ENCODE peak calls at places on chromosomes 5 and 9, in five cellular contexts. W, S, O, Y and L are unnamed samples.

GRCh38 chr5:171579849-171580505 is 160.5 kb downstream of the FGF18 start:
- DNase-seq in W (no peak), O (no peak), Y (no peak), S (no peak), L (no peak)

GRCh38 chr5:54443264-54443663 is 12.2 kb upstream of the HSPB3 start:
- DNase-seq in O (no peak), S (no peak), Y (no peak), W (peak), L (no peak)

GRCh38 chr9:31597977-31598376 is 786.5 kb upstream of the ACO1 start:
- DNase-seq in O (no peak), S (no peak), Y (no peak), W (no peak), L (no peak)

GRCh38 chr5:124513216-124513615 is 233.2 kb downstream of the ZNF608 start:
- DNase-seq in Y (no peak), W (no peak), S (no peak), O (no peak), L (no peak)

GRCh38 chr9:35341585-35341984 is 148.3 kb upstream of the RUSC2 start:
- DNase-seq in O (peak), S (peak), Y (peak), W (peak), L (peak)

GRCh38 chr5:132747693-132748440 is 641 bp downstream of the CCNI2 start:
- DNase-seq in W (no peak), S (no peak), O (no peak), Y (no peak), L (no peak)

GRCh38 chr5:9608093-9608492 is 22.1 kb downstream of the TAS2R1 start:
- DNase-seq in W (no peak), S (no peak), Y (no peak), O (no peak), L (no peak)

GRCh38 chr5:37190592-37190991 is 58.6 kb downstream of the CPLANE1 start:
- DNase-seq in Y (no peak), O (no peak), S (no peak), W (no peak), L (no peak)

GRCh38 chr5:65750938-65751337 is 28.9 kb downstream of the NLN start:
- DNase-seq in O (no peak), W (no peak), Y (no peak), S (no peak), L (no peak)

GRCh38 chr9:92315456-92315855 is 9.7 kb downstream of the NOL8 start:
- DNase-seq in W (no peak), O (no peak), Y (no peak), S (no peak), L (no peak)

GRCh38 chr5:135829681-135830383 is 4.6 kb upstream of the SLC25A48 start:
- DNase-seq in S (no peak), O (peak), W (peak), Y (peak), L (peak)

GRCh38 chr5:65041296-65042158 is 272.8 kb downstream of the CWC27 start:
- DNase-seq in Y (no peak), O (no peak), S (no peak), W (no peak), L (no peak)

GRCh38 chr5:120919017-120919416 is 454.9 kb downstream of the PRR16 start:
- DNase-seq in W (no peak), O (no peak), Y (no peak), S (no peak), L (no peak)

GRCh38 chr9:117825609-117826347 is 121.6 kb downstream of the TLR4 start:
- DNase-seq in S (no peak), W (no peak), O (no peak), Y (no peak), L (no peak)

GRCh38 chr5:57745029-57745428 is 262.4 kb upstream of the ACTBL2 start:
- DNase-seq in O (no peak), W (no peak), Y (no peak), S (no peak), L (no peak)

GRCh38 chr5:140341591-140341990 is 4.8 kb downstream of the HBEGF start:
- DNase-seq in O (no peak), S (no peak), Y (peak), W (no peak), L (no peak)

GRCh38 chr5:143130891-143131290 is 272.6 kb downstream of the NR3C1 start:
- DNase-seq in O (no peak), W (no peak), Y (no peak), S (no peak), L (no peak)

GRCh38 chr5:142886956-142887355 is 116.8 kb downstream of the ARHGAP26 start:
- DNase-seq in O (no peak), Y (no peak), W (no peak), S (no peak), L (no peak)

GRCh38 chr5:143065185-143065584 is 295.0 kb downstream of the ARHGAP26 start:
- DNase-seq in Y (no peak), O (no peak), W (peak), S (no peak), L (peak)

GRCh38 chr5:37892571-37892970 is 52.7 kb upstream of the GDNF start:
- DNase-seq in S (no peak), Y (no peak), O (no peak), W (no peak), L (peak)

GRCh38 chr5:1542755-1543154 is 19.0 kb upstream of the LPCAT1 start:
- DNase-seq in Y (peak), S (no peak), W (peak), O (peak), L (peak)

GRCh38 chr5:3602713-3603502 is 7.3 kb downstream of the IRX1 start:
- DNase-seq in O (no peak), W (no peak), S (no peak), Y (no peak), L (no peak)

GRCh38 chr9:35258665-35259474 is 97.1 kb downstream of the UNC13B start:
- DNase-seq in Y (peak), O (peak), W (peak), S (peak), L (peak)

GRCh38 chr9:99357575-99357974 is 135.5 kb downstream of the SEC61B start:
- DNase-seq in Y (peak), S (no peak), O (peak), W (peak), L (no peak)

GRCh38 chr9:35342221-35342620 is 147.7 kb upstream of the RUSC2 start:
- DNase-seq in S (no peak), W (no peak), O (no peak), Y (no peak), L (no peak)

GRCh38 chr5:42784132-42784531 is 27.5 kb downstream of the CCDC152 start:
- DNase-seq in Y (no peak), O (no peak), W (no peak), S (no peak), L (no peak)

GRCh38 chr9:76808636-76809035 is 44.4 kb downstream of the PCA3 start:
- DNase-seq in S (no peak), O (no peak), W (no peak), Y (no peak), L (no peak)

GRCh38 chr5:158660726-158661125 is 439.0 kb downstream of the EBF1 start:
- DNase-seq in O (no peak), S (peak), Y (no peak), W (no peak), L (no peak)

GRCh38 chr5:91170266-91170665 is 212.9 kb downstream of the ARRDC3 start:
- DNase-seq in O (no peak), Y (no peak), S (no peak), W (no peak), L (peak)

GRCh38 chr5:91162534-91163381 is 220.4 kb downstream of the ARRDC3 start:
- DNase-seq in S (peak), W (peak), O (peak), Y (peak), L (peak)

GRCh38 chr5:91168859-91169258 is 214.3 kb downstream of the ARRDC3 start:
- DNase-seq in O (no peak), S (no peak), Y (no peak), W (no peak), L (no peak)

GRCh38 chr5:91164424-91164823 is 218.7 kb downstream of the ARRDC3 start:
- DNase-seq in Y (no peak), W (no peak), S (no peak), O (no peak), L (no peak)

DNA sequence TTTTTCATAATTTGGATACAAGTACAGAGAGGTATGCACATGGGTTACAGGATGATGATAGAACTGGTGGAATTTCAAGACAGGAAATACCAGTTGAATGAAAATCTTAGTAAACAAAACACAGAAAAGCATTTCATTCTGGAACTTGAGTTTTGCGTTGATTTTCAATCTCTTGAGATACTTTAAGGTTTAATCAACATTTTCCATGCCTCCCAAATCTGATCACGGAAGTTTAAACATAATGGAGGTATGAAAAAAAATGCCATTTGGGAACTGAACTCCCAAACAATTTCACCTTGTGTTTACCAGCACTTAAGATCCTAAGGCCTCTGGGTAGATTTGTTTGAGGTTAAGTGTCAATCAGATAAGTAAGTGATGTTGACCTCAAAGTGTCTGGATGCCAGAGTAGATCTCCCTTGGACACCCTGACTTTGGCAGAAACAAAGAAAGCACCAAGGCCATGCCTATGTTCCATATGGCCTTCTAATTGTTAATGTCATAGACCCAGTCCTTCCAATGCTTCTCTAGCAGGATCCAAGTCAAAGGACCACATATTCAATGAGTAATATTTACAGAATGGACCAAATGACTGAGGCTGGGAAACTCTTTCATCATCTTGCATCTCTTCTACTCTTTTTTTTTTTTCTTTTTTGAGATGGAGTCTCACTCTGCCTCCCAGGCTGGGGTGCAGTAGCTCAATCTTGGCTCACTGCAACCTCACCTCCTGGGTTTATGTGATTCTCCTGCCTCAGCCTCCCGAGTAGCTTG is 216.9 kb downstream of the ARRDC3 start:
- DNase-seq in W (no peak), O (no peak), S (no peak), Y (no peak), L (no peak)
- H3K4me3 ChIP-seq in W (no peak), O (no peak), S (no peak), Y (no peak), L (no peak)

GRCh38 chr9:106288689-106289088 is 574.3 kb upstream of the ZNF462 start:
- DNase-seq in O (no peak), Y (no peak), S (no peak), W (no peak), L (no peak)

GRCh38 chr9:106286249-106286648 is 576.7 kb upstream of the ZNF462 start:
- DNase-seq in O (no peak), S (no peak), Y (no peak), W (no peak), L (no peak)

GRCh38 chr9:106287108-106287631 is 575.8 kb upstream of the ZNF462 start:
- DNase-seq in O (no peak), Y (no peak), W (no peak), S (no peak), L (no peak)

GRCh38 chr9:106284300-106284699 is 578.7 kb upstream of the ZNF462 start:
- DNase-seq in Y (no peak), S (no peak), W (no peak), O (no peak), L (no peak)
- TF ChIP-seq CTCF in Y (no peak), S (peak), W (no peak), O (no peak), L (no peak)

GRCh38 chr5:35924122-35924949 is 14.1 kb downstream of the CAPSL start:
- DNase-seq in S (peak), W (no peak), O (no peak), Y (no peak), L (peak)
- H3K4me3 ChIP-seq in S (peak), W (no peak), O (no peak), Y (no peak), L (peak)

DNA sequence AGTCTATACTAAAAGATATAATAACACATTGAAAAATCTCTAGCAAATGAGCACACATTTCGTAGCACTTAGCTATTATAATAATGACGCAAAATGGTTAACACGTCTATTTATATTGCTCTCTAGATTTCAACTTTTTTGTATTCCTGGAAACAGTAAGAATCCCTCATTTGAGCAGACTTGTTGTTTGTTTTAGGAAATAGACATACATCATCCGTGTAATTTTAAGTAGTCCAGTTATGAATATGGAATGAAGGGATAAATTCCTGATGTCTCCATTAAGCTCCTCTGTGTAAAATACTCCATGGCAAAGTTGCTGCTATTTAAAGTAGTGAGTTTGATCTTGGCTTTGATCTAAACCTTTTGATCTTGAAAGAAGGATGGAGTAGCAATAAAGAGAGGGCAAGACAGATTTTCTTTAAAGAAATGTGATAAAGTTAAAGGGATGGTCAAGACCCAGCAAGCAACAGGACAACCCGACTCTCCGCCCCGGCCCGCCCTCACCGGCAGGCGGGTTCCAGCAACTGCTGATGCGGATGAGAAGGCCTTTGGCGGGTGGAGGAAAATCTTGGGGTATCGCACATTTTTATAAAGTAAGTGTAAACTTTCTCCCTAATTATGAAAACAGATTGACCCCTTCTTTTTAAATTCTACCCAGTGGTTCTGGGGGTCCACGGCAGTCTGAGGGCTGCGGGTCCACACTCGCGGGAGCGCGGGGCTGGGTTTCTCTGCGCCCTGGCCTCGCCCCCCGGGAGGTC is 277.4 kb downstream of the AOPEP start:
- DNase-seq in S (no peak), O (no peak), Y (peak), W (peak), L (no peak)
- TF ChIP-seq CTCF in S (peak), O (no peak), Y (no peak), W (peak), L (no peak)